ENCODE peak calls at places on chromosome 14, in seven cellular contexts. F is colonic mucosa, S is heart left ventricle, R is sigmoid colon, G is A549, P is spleen, J is lung. V is an unnamed sample.

GRCh38 chr14:99520571-99521081 is 39.4 kb downstream of the CCNK start:
- DNase-seq in F (no peak), S (peak; percentile 19), R (peak; percentile 56), G (no peak), P (peak; percentile 69), J (no peak), V (peak; percentile 39)

GRCh38 chr14:44981198-44981597 is 19.2 kb downstream of the TOGARAM1 start:
- DNase-seq in F (no peak), S (no peak), R (no peak), G (no peak), P (no peak), J (no peak), V (no peak)

GRCh38 chr14:48582938-48583337 is 907.5 kb upstream of the MDGA2 start:
- DNase-seq in F (no peak), S (no peak), R (no peak), G (no peak), P (no peak), J (no peak), V (no peak)

GRCh38 chr14:89198544-89199329 is 218.3 kb downstream of the FOXN3 start:
- DNase-seq in F (no peak), S (no peak), R (no peak), G (no peak), P (no peak), J (no peak), V (no peak)

GRCh38 chr14:65369560-65369959 is 43.0 kb upstream of the FUT8 start:
- DNase-seq in F (no peak), S (no peak), R (no peak), G (no peak), P (no peak), J (no peak), V (no peak)

GRCh38 chr14:90553298-90553920 is 156.6 kb downstream of the CALM1 start:
- DNase-seq in F (no peak), S (no peak), R (no peak), G (no peak), P (peak; percentile 40), J (no peak), V (no peak)

GRCh38 chr14:22131749-22132476 is 457.1 kb downstream of the DAD1 start:
- DNase-seq in F (peak; percentile 32), S (no peak), R (no peak), G (no peak), P (no peak), J (no peak), V (no peak)

GRCh38 chr14:96303981-96304380 is 48.0 kb downstream of the BDKRB1 start:
- DNase-seq in F (no peak), S (no peak), R (no peak), G (no peak), P (no peak), J (no peak), V (no peak)

GRCh38 chr14:65159281-65160062 is 57.2 kb upstream of the MAX start:
- DNase-seq in F (no peak), S (no peak), R (no peak), G (no peak), P (no peak), J (no peak), V (no peak)

GRCh38 chr14:37974421-37974820 is 233.3 kb upstream of the SSTR1 start:
- DNase-seq in F (no peak), S (no peak), R (no peak), G (no peak), P (no peak), J (no peak), V (no peak)

GRCh38 chr14:36524874-36525745 is 5.1 kb upstream of the NKX2-1 start:
- DNase-seq in F (peak; percentile 64), S (no peak), R (no peak), G (peak; percentile 70), P (no peak), J (peak; percentile 74), V (peak; percentile 66)

GRCh38 chr14:64912256-64912655 is 2.0 kb upstream of the CHURC1 start:
- DNase-seq in F (no peak), S (no peak), R (no peak), G (no peak), P (no peak), J (no peak), V (no peak)

DNA sequence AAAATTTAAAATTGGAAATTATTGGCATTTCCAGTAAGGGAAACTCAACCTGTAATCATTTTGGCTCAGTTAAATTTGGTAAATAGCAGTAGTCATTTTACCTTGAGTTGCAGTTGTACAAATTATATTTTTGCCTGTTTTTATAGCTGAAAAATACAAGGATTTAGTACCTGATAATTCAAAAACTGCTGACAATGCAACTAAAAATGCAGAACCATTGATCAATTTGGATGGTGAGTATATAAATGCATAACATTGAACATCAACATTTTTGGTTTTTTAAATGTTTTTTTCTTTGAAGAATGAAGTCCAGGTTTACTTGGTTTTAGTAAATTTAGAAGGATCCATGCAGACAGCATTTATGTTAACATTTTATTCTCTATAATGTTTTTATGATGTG is 9.0 kb downstream of the RTRAF start:
- DNase-seq in F (no peak), S (no peak), R (no peak), G (no peak), P (no peak), J (no peak), V (no peak)
- H3K4me1 ChIP-seq in F (no peaks in the 10 kb centered on the region), S (peaks cover 38% of the 10 kb centered on the region), R (peaks cover 13% of the 10 kb centered on the region), G (no peaks in the 10 kb centered on the region), P (peaks cover 8% of the 10 kb centered on the region), J (peaks cover 7% of the 10 kb centered on the region), V (no peaks in the 10 kb centered on the region)

GRCh38 chr14:32081901-32082300 is 4.8 kb downstream of the ARHGAP5 start:
- DNase-seq in F (no peak), S (no peak), R (no peak), G (no peak), P (no peak), J (no peak), V (no peak)

GRCh38 chr14:32083789-32084188 is 6.7 kb downstream of the ARHGAP5 start:
- DNase-seq in F (no peak), S (no peak), R (no peak), G (no peak), P (no peak), J (no peak), V (no peak)

GRCh38 chr14:32085182-32085844 is 8.2 kb downstream of the ARHGAP5 start:
- DNase-seq in F (no peak), S (no peak), R (no peak), G (no peak), P (no peak), J (no peak), V (no peak)

GRCh38 chr14:32085845-32086383 is 8.8 kb downstream of the ARHGAP5 start:
- DNase-seq in F (no peak), S (no peak), R (no peak), G (no peak), P (no peak), J (no peak), V (no peak)

GRCh38 chr14:32083315-32083624 is 6.2 kb downstream of the ARHGAP5 start:
- DNase-seq in F (no peak), S (no peak), R (no peak), G (no peak), P (no peak), J (no peak), V (no peak)
- H3K27ac ChIP-seq in F (no peak overlapping the region), S (no peak overlapping the region), R (no peak overlapping the region), G (no peak overlapping the region), P (no peak overlapping the region), J (no peak overlapping the region), V (no peak overlapping the region)

DNA sequence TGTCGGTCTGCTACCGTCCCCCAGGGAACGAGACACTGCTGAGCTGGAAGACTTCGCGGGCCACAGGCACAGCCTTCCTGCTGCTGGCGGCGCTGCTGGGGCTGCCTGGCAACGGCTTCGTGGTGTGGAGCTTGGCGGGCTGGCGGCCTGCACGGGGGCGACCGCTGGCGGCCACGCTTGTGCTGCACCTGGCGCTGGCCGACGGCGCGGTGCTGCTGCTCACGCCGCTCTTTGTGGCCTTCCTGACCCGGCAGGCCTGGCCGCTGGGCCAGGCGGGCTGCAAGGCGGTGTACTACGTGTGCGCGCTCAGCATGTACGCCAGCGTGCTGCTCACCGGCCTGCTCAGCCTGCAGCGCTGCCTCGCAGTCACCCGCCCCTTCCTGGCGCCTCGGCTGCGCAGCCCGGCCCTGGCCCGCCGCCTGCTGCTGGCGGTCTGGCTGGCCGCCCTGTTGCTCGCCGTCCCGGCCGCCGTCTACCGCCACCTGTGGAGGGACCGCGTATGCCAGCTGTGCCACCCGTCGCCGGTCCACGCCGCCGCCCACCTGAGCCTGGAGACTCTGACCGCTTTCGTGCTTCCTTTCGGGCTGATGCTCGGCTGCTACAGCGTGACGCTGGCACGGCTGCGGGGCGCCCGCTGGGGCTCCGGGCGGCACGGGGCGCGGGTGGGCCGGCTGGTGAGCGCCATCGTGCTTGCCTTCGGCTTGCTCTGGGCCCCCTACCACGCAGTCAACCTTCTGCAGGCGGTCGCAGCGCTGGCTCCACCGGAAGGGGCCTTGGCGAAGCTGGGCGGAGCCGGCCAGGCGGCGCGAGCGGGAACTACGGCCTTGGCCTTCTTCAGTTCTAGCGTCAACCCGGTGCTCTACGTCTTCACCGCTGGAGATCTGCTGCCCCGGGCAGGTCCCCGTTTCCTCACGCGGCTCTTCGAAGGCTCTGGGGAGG is at the start of gene LTB4R:
- DNase-seq in F (peak; percentile 76), S (peak; percentile 85), R (peak; percentile 89), G (no peak), P (peak; percentile 96), J (peak; percentile 76), V (peak; percentile 89)
- TF ChIP-seq CTCF in F (peak; percentile 35), S (peak; percentile 20), R (peak; percentile 22), G (no peak), P (peak; percentile 70), J (no peak), V (peak; percentile 48)

GRCh38 chr14:63203015-63203414 is 1.2 kb upstream of the RHOJ start:
- DNase-seq in F (no peak), S (no peak), R (no peak), G (no peak), P (no peak), J (no peak), V (no peak)

GRCh38 chr14:63205281-63205575 is 985 bp downstream of the RHOJ start:
- DNase-seq in F (no peak), S (no peak), R (no peak), G (no peak), P (no peak), J (no peak), V (no peak)

GRCh38 chr14:63203618-63204406 is 431 bp upstream of the RHOJ start:
- DNase-seq in F (peak; percentile 59), S (peak; percentile 89), R (peak; percentile 94), G (no peak), P (peak; percentile 74), J (peak; percentile 71), V (peak; percentile 80)

GRCh38 chr14:63205850-63206249 is 1.6 kb downstream of the RHOJ start:
- DNase-seq in F (no peak), S (no peak), R (no peak), G (no peak), P (no peak), J (no peak), V (no peak)

DNA sequence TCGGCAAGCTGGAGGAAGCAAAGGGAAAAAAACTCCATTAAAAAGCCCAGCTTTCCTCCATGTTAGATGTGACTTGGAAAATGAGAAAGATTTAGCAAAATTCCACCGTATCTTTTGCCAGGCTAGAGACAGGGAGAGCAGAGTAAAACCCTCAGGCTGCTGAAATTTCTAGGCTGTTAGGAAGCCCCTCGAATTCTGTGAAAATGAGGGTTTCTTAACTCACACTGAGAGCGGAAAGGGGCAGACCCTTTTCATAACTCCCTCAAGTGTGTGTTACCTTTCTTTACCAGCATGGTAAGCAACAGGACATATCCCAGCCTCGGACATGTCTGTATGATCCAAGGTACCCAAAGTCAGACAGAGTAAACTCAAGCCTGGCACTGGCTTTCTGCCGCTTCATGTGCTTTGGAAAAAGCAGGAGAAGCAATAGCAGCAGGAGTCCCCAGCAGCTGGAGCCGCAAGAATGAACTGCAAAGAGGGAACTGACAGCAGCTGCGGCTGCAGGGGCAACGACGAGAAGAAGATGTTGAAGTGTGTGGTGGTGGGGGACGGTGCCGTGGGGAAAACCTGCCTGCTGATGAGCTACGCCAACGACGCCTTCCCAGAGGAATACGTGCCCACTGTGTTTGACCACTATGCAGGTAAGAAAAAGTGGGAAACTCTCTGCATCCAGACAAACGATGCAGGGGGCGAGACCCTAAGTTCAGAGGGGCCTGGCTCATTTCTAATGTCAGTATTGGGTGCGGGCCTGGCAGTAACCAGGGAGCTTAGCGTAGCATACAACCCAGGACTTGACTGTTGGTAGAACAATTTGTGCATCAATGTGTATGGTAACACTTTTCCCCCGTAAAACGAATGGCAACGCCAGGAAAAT is at the start of gene RHOJ:
- DNase-seq in F (no peak), S (peak; percentile 39), R (peak; percentile 66), G (no peak), P (peak; percentile 66), J (no peak), V (peak; percentile 13)
- H3K4me1 ChIP-seq in F (no peaks in the 10 kb centered on the region), S (peaks cover 34% of the 10 kb centered on the region), R (peaks cover 22% of the 10 kb centered on the region), G (no peaks in the 10 kb centered on the region), P (peaks cover 7% of the 10 kb centered on the region), J (peaks cover 6% of the 10 kb centered on the region), V (no peaks in the 10 kb centered on the region)

V was measured in psoas muscle.